ENCODE peak calls at places on chromosomes 16 and 17, in seven cellular contexts. F is bronchial epithelial cell, W is cardiac muscle cell, J is uterus, V is H9, C is MG63, Z is iPS DF 6.9. S is an unnamed sample.
A peak's percentile ranks its signal among the peaks of the same experiment; 100 is the strongest.

GRCh38 chr17:32303861-32304288 is 38.1 kb downstream of the C17orf75 start:
- DNase-seq in J (no peak), V (no peak), Z (no peak), F (no peak), C (no peak), W (no peak), S (no peak)

GRCh38 chr17:8041249-8041928 is 2.5 kb downstream of the ALOX15B start:
- DNase-seq in F (peak; percentile 83), Z (no peak), C (no peak), W (peak; percentile 96), J (no peak), V (no peak), S (no peak)

GRCh38 chr17:4479340-4479981 is 19.2 kb upstream of the SPNS2 start:
- DNase-seq in C (no peak), Z (no peak), V (no peak), J (no peak), W (no peak), F (no peak), S (no peak)

GRCh38 chr17:6574689-6575595 is 18.6 kb upstream of the PITPNM3 start:
- DNase-seq in C (peak; percentile 58), V (no peak), Z (no peak), F (peak; percentile 55), J (no peak), W (peak; percentile 76), S (no peak)

GRCh38 chr16:5028950-5029475 is 4.7 kb downstream of the NAGPA start:
- DNase-seq in W (no peak), C (no peak), J (no peak), Z (no peak), F (no peak), V (no peak), S (no peak)

GRCh38 chr16:11205754-11206459 is 50.1 kb downstream of the SOCS1 start:
- DNase-seq in F (peak; percentile 38), Z (no peak), J (no peak), C (peak; percentile 48), V (no peak), W (peak; percentile 80), S (no peak)

GRCh38 chr17:76022285-76022684 is 4.8 kb downstream of the EVPL start:
- DNase-seq in F (no peak), V (no peak), C (no peak), W (no peak), J (no peak), Z (no peak), S (no peak)

GRCh38 chr17:32136856-32137255 is 5.4 kb upstream of the RHOT1 start:
- DNase-seq in W (peak; percentile 17), V (no peak), J (no peak), C (no peak), Z (no peak), F (no peak), S (no peak)

GRCh38 chr16:80591071-80591935 is 50.5 kb downstream of the DYNLRB2 start:
- DNase-seq in W (no peak), J (no peak), V (no peak), F (no peak), C (no peak), Z (no peak), S (peak; percentile 67)

GRCh38 chr16:3773663-3774062 is 56.3 kb upstream of the TRAP1 start:
- DNase-seq in V (no peak), J (no peak), C (no peak), F (no peak), Z (no peak), W (no peak), S (no peak)

GRCh38 chr17:80501739-80502577 is 25.6 kb upstream of the NPTX1 start:
- DNase-seq in V (no peak), Z (no peak), W (peak; percentile 50), J (peak; percentile 69), C (peak; percentile 48), F (no peak), S (no peak)

GRCh38 chr17:76097716-76098295 is 5.8 kb downstream of the EXOC7 start:
- DNase-seq in Z (no peak), W (no peak), V (no peak), C (no peak), F (no peak), J (no peak), S (no peak)

GRCh38 chr16:49472598-49472997 is 99.0 kb downstream of the C16orf78 start:
- DNase-seq in C (no peak), Z (no peak), F (no peak), V (peak; percentile 32), J (peak; percentile 11), W (no peak), S (no peak)

DNA sequence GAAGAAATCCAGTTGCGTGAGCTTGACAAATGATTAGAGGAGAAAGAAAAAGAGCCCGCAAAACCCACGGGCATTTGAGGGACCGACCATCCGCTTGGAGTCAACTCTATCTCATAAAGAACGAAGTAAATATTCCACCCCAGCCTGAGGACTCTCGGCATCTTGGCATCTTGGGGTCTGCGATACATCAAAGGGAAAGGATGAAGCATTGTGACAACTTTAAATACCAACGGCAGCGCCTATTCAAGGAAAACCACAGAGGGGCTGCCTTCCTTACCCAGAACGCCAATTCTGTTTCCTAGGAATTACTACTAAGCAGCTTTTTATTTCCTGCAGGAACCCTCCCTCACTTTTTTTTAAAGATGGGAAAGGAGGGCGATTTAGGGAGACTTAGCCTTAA is 152.2 kb downstream of the FOXL1 start:
- DNase-seq in F (no peak), W (no peak), J (no peak), Z (no peak), V (no peak), C (no peak), S (no peak)
- H3K27me3 ChIP-seq in F (peaks cover 4% of the 10 kb centered on the region), W (peaks cover 37% of the 10 kb centered on the region), J (peaks cover 24% of the 10 kb centered on the region), Z (no peaks in the 10 kb centered on the region), V (no peaks in the 10 kb centered on the region), C (peaks cover 71% of the 10 kb centered on the region), S (no peaks in the 10 kb centered on the region)

GRCh38 chr16:88989852-88990547 is 13.0 kb upstream of the CBFA2T3 start:
- DNase-seq in F (no peak), Z (no peak), W (no peak), C (no peak), J (no peak), V (no peak), S (no peak)
- H3K27me3 ChIP-seq in F (peaks cover 2% of the 10 kb centered on the region), Z (no peaks in the 10 kb centered on the region), W (no peaks in the 10 kb centered on the region), C (no peaks in the 10 kb centered on the region), J (no peaks in the 10 kb centered on the region), V (no peaks in the 10 kb centered on the region), S (no peaks in the 10 kb centered on the region)

GRCh38 chr17:63610854-63611253 is 10.2 kb downstream of the TACO1 start:
- DNase-seq in V (no peak), Z (no peak), F (no peak), J (no peak), W (no peak), C (no peak), S (no peak)
- H3K27me3 ChIP-seq in V (no peaks in the 10 kb centered on the region), Z (no peaks in the 10 kb centered on the region), F (no peaks in the 10 kb centered on the region), J (no peaks in the 10 kb centered on the region), W (no peaks in the 10 kb centered on the region), C (no peaks in the 10 kb centered on the region), S (no peaks in the 10 kb centered on the region)

GRCh38 chr16:31260136-31260931 is 559 bp downstream of the ITGAM start:
- DNase-seq in V (no peak), J (no peak), Z (no peak), W (no peak), F (no peak), C (no peak), S (no peak)

GRCh38 chr16:31265329-31266245 is 5.8 kb downstream of the ITGAM start:
- DNase-seq in V (peak; percentile 60), W (no peak), Z (no peak), C (peak; percentile 76), J (no peak), F (peak; percentile 88), S (peak; percentile 81)

GRCh38 chr16:31258366-31258765 is 1.4 kb upstream of the ITGAM start:
- DNase-seq in Z (no peak), F (no peak), C (no peak), J (no peak), W (no peak), V (no peak), S (no peak)

GRCh38 chr16:31267332-31268032 is 7.7 kb downstream of the ITGAM start:
- DNase-seq in W (no peak), C (no peak), V (peak; percentile 22), J (no peak), F (peak; percentile 73), Z (no peak), S (no peak)

GRCh38 chr16:31262084-31262483 is 2.3 kb downstream of the ITGAM start:
- DNase-seq in J (no peak), Z (no peak), V (no peak), F (no peak), C (no peak), W (no peak), S (no peak)
- H3K27me3 ChIP-seq in J (no peaks in the 10 kb centered on the region), Z (no peaks in the 10 kb centered on the region), V (no peaks in the 10 kb centered on the region), F (no peaks in the 10 kb centered on the region), C (peaks cover 10% of the 10 kb centered on the region), W (no peaks in the 10 kb centered on the region), S (no peaks in the 10 kb centered on the region)

GRCh38 chr17:1947743-1948516 is 77.2 kb downstream of the RTN4RL1 start:
- DNase-seq in F (no peak), J (no peak), C (no peak), V (no peak), Z (no peak), W (no peak), S (no peak)
- H3K27me3 ChIP-seq in F (no peaks in the 10 kb centered on the region), J (no peaks in the 10 kb centered on the region), C (no peaks in the 10 kb centered on the region), V (no peaks in the 10 kb centered on the region), Z (no peaks in the 10 kb centered on the region), W (no peaks in the 10 kb centered on the region), S (no peaks in the 10 kb centered on the region)

DNA sequence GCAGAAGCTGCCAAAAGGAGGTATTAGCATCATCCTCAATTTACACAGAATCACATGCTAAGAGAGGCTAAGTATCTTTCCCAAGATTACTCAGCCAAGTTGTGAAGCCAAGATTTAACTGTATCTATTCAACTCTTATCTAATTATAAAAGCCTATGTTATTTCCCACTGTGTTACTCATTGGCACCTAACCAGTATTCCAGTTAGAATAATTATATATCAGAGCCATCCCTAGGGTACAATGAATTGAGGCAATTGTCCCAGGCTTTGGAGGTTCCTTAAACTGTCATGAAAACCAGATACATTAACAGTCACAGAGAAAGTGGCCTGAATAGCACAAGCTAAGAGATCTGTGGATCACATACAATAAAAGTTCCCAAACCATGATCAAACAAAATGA is 10.9 kb upstream of the AMFR start:
- DNase-seq in C (no peak), J (no peak), V (no peak), F (no peak), Z (no peak), W (no peak), S (no peak)
- H3K27me3 ChIP-seq in C (no peaks in the 10 kb centered on the region), J (no peaks in the 10 kb centered on the region), V (no peaks in the 10 kb centered on the region), F (no peaks in the 10 kb centered on the region), Z (no peaks in the 10 kb centered on the region), W (no peaks in the 10 kb centered on the region), S (no peaks in the 10 kb centered on the region)

GRCh38 chr17:48751733-48752398 is 23.3 kb upstream of the HOXB13 start:
- DNase-seq in V (no peak), C (no peak), F (no peak), J (no peak), W (no peak), Z (no peak), S (no peak)
- H3K27me3 ChIP-seq in V (peaks cover 97% of the 10 kb centered on the region), C (no peaks in the 10 kb centered on the region), F (peaks cover 69% of the 10 kb centered on the region), J (peaks cover 89% of the 10 kb centered on the region), W (peaks cover 100% of the 10 kb centered on the region), Z (peaks cover 92% of the 10 kb centered on the region), S (peaks cover 34% of the 10 kb centered on the region)

GRCh38 chr16:21272253-21272652 is 5.8 kb downstream of the CRYM start:
- DNase-seq in Z (no peak), F (no peak), C (no peak), J (no peak), V (no peak), W (no peak), S (no peak)
- H3K27me3 ChIP-seq in Z (no peaks in the 10 kb centered on the region), F (no peaks in the 10 kb centered on the region), C (peaks cover 43% of the 10 kb centered on the region), J (no peaks in the 10 kb centered on the region), V (no peaks in the 10 kb centered on the region), W (peaks cover 25% of the 10 kb centered on the region), S (no peaks in the 10 kb centered on the region)

S was measured in naive thymus-derived CD4-positive, alpha-beta T cell.